ENCODE peak calls at places on chromosomes 6 and 20, in six cellular contexts. I is HEK293T, C is head of caudate nucleus, O is Peyer's patch, V is EH, Q is SW 1271. M is an unnamed sample.
A peak's percentile ranks its signal among the peaks of the same experiment; 100 is the strongest.

GRCh38 chr6:10412165-10412947 is 2.5 kb downstream of the TFAP2A start:
- DNase-seq in V (peak; percentile 98), Q (peak; percentile 71), O (no peak), C (no peak), I (no peak), M (peak; percentile 47)

GRCh38 chr6:31075528-31075927 is 36.8 kb downstream of the C6orf15 start:
- DNase-seq in I (no peak), C (no peak), V (peak; percentile 86), O (no peak), Q (no peak), M (no peak)

GRCh38 chr20:1934162-1934561 is 39.0 kb downstream of the SIRPA start:
- DNase-seq in C (no peak), O (no peak), V (peak; percentile 74), I (no peak), Q (no peak), M (no peak)

GRCh38 chr6:141946502-141946901 is 186.2 kb upstream of the GJE1 start:
- DNase-seq in V (no peak), C (no peak), I (no peak), O (no peak), Q (no peak), M (no peak)

GRCh38 chr6:26474439-26474881 is 16.7 kb downstream of the BTN2A1 start:
- DNase-seq in I (no peak), C (no peak), O (no peak), Q (no peak), V (no peak), M (no peak)

GRCh38 chr6:105624055-105624454 is 221.2 kb upstream of the PREP start:
- DNase-seq in O (no peak), Q (no peak), V (no peak), I (no peak), C (no peak), M (no peak)

GRCh38 chr20:25389858-25390537 is 637 bp downstream of the ABHD12 start:
- DNase-seq in Q (no peak), V (peak; percentile 34), C (peak; percentile 45), O (peak; percentile 53), I (peak; percentile 33), M (peak; percentile 14)

GRCh38 chr20:57650756-57651483 is 30.7 kb upstream of the ZBP1 start:
- DNase-seq in Q (no peak), O (peak; percentile 39), C (peak; percentile 12), V (no peak), I (no peak), M (no peak)

GRCh38 chr20:62238569-62239277 is 402 bp downstream of the OSBPL2 start:
- DNase-seq in Q (no peak), V (peak; percentile 24), I (peak; percentile 33), O (peak; percentile 57), C (no peak), M (no peak)

GRCh38 chr20:8305449-8305978 is 173.4 kb downstream of the PLCB1 start:
- DNase-seq in O (peak; percentile 82), Q (peak; percentile 11), V (peak; percentile 51), I (peak; percentile 63), C (no peak), M (peak; percentile 53)

GRCh38 chr6:71334768-71335167 is 46.2 kb downstream of the OGFRL1 start:
- DNase-seq in I (no peak), Q (no peak), V (no peak), O (no peak), C (no peak), M (no peak)

GRCh38 chr6:118476554-118476953 is 71.5 kb upstream of the PLN start:
- DNase-seq in Q (no peak), I (no peak), O (no peak), V (no peak), C (no peak), M (no peak)

GRCh38 chr6:169086020-169086419 is 167.6 kb downstream of the THBS2 start:
- DNase-seq in I (no peak), V (no peak), C (no peak), O (no peak), Q (no peak), M (no peak)

GRCh38 chr20:3995067-3995748 is 20.1 kb downstream of the RNF24 start:
- DNase-seq in Q (no peak), V (peak; percentile 72), O (no peak), C (no peak), I (no peak), M (no peak)

GRCh38 chr6:131792091-131792496 is 15.7 kb upstream of the ENPP1 start:
- DNase-seq in V (peak; percentile 42), Q (no peak), C (no peak), O (no peak), I (no peak), M (no peak)

GRCh38 chr6:113461153-113461897 is 395.8 kb upstream of the MARCKS start:
- DNase-seq in O (no peak), Q (no peak), I (no peak), C (no peak), V (peak; percentile 46), M (no peak)

M was measured in activated T-helper 2 cell treated with anti-CD3 and anti-CD28 coated beads, Interferon-gamma antibody, Interleukin-2, Interleukin-4, amounts not matched to agents 10 μg/mL and 5 μg/mL and 100 μg/mL, durations not matched to agents 14 hours and 24 hours and 36 hours.